ENCODE peak calls at places on chromosomes 16 and 17, in six cellular contexts. K is bronchial epithelial cell; M is ascending aorta; F is GM23248; H is CD8-positive, alpha-beta T cell; V is brain microvascular endothelial cell. T is an unnamed sample.

GRCh38 chr17:65103896-65104295 is 33.3 kb upstream of the RGS9 start:
- DNase-seq in K (peak), M (no peak), F (peak), H (no peak), V (no peak), T (no peak)

GRCh38 chr16:70553645-70554044 is 30.0 kb downstream of the SF3B3 start:
- DNase-seq in K (no peak), M (no peak), F (peak), H (no peak), V (peak), T (no peak)

GRCh38 chr16:1790611-1791255 is 2.8 kb downstream of the IGFALS start:
- DNase-seq in K (no peak), M (peak), F (no peak), H (no peak), V (no peak), T (no peak)

GRCh38 chr16:24045641-24046040 is 209.9 kb downstream of the PRKCB start:
- DNase-seq in K (no peak), M (no peak), F (no peak), H (no peak), V (no peak), T (no peak)

GRCh38 chr16:86887416-86887815 is 309.1 kb downstream of the FOXL1 start:
- DNase-seq in K (no peak), M (no peak), F (no peak), H (no peak), V (no peak), T (no peak)

GRCh38 chr17:34252138-34252889 is 2.8 kb upstream of the CCL2 start:
- DNase-seq in K (peak), M (peak), F (peak), H (no peak), V (peak), T (no peak)

GRCh38 chr17:34582901-34583245 is 3.5 kb downstream of the TMEM132E start:
- DNase-seq in K (no peak), M (no peak), F (no peak), H (no peak), V (no peak), T (no peak)

GRCh38 chr17:47727704-47728036 is 5.4 kb upstream of the TBX21 start:
- DNase-seq in K (no peak), M (no peak), F (no peak), H (no peak), V (no peak), T (no peak)

GRCh38 chr17:2563061-2563460 is 30.4 kb upstream of the PAFAH1B1 start:
- DNase-seq in K (peak), M (no peak), F (no peak), H (no peak), V (no peak), T (no peak)

GRCh38 chr16:56241596-56241995 is 50.3 kb downstream of the GNAO1 start:
- DNase-seq in K (peak), M (peak), F (no peak), H (no peak), V (no peak), T (no peak)

GRCh38 chr17:4007346-4008081 is 43.3 kb upstream of the ATP2A3 start:
- DNase-seq in K (no peak), M (peak), F (no peak), H (no peak), V (no peak), T (no peak)

GRCh38 chr16:58854392-58854791 is 120.3 kb upstream of the GOT2 start:
- DNase-seq in K (no peak), M (no peak), F (no peak), H (no peak), V (no peak), T (no peak)

GRCh38 chr16:48831081-48831722 is 221.2 kb upstream of the N4BP1 start:
- DNase-seq in K (no peak), M (no peak), F (no peak), H (no peak), V (no peak), T (no peak)

GRCh38 chr17:75159196-75160031 is 5.1 kb upstream of the JPT1 start:
- DNase-seq in K (peak), M (no peak), F (peak), H (no peak), V (peak), T (no peak)

GRCh38 chr17:35170968-35171771 is 23.0 kb downstream of the SLC35G3 start:
- DNase-seq in K (peak), M (peak), F (peak), H (peak), V (no peak), T (no peak)

GRCh38 chr17:1746975-1747543 is 4.4 kb downstream of the SERPINF2 start:
- DNase-seq in K (peak), M (no peak), F (no peak), H (no peak), V (no peak), T (no peak)

GRCh38 chr17:63345598-63345997 is 100.5 kb downstream of the CYB561 start:
- DNase-seq in K (no peak), M (no peak), F (peak), H (no peak), V (no peak), T (no peak)

GRCh38 chr16:13379266-13379665 is 477.9 kb downstream of the SHISA9 start:
- DNase-seq in K (no peak), M (no peak), F (no peak), H (no peak), V (no peak), T (no peak)

GRCh38 chr17:30443721-30444120 is 33.5 kb upstream of the GOSR1 start:
- DNase-seq in K (no peak), M (no peak), F (no peak), H (no peak), V (no peak), T (no peak)

GRCh38 chr16:3645504-3646347 is 8.8 kb upstream of the DNASE1 start:
- DNase-seq in K (no peak), M (peak), F (no peak), H (no peak), V (no peak), T (no peak)

GRCh38 chr17:9228408-9229159 is 207.3 kb downstream of the NTN1 start:
- DNase-seq in K (peak), M (no peak), F (peak), H (no peak), V (no peak), T (no peak)

GRCh38 chr17:34728771-34729310 is 149.5 kb downstream of the TMEM132E start:
- DNase-seq in K (no peak), M (no peak), F (no peak), H (no peak), V (no peak), T (no peak)

GRCh38 chr16:49592507-49593422 is 219.2 kb downstream of the C16orf78 start:
- DNase-seq in K (no peak), M (peak), F (peak), H (peak), V (no peak), T (no peak)

GRCh38 chr16:66874079-66874775 is 6.1 kb upstream of the PDP2 start:
- DNase-seq in K (no peak), M (no peak), F (peak), H (no peak), V (no peak), T (no peak)

GRCh38 chr17:44539664-44540063 is 17.6 kb upstream of the FZD2 start:
- DNase-seq in K (no peak), M (no peak), F (no peak), H (no peak), V (no peak), T (no peak)

GRCh38 chr16:84816023-84816422 is 3.8 kb upstream of the CRISPLD2 start:
- DNase-seq in K (no peak), M (no peak), F (no peak), H (no peak), V (no peak), T (no peak)

GRCh38 chr17:76273435-76273921 is 8.3 kb downstream of the UBALD2 start:
- DNase-seq in K (no peak), M (no peak), F (no peak), H (no peak), V (no peak), T (no peak)

GRCh38 chr17:56635640-56636039 is 42.1 kb downstream of the NOG start:
- DNase-seq in K (no peak), M (no peak), F (peak), H (no peak), V (no peak), T (no peak)

GRCh38 chr17:60039509-60040442 is 38.9 kb downstream of the HEATR6 start:
- DNase-seq in K (no peak), M (no peak), F (no peak), H (no peak), V (no peak), T (no peak)

GRCh38 chr16:2447920-2448583 is 11.9 kb upstream of the TEDC2 start:
- DNase-seq in K (peak), M (no peak), F (peak), H (no peak), V (peak), T (no peak)

GRCh38 chr17:41404024-41404651 is 6.7 kb upstream of the KRT31 start:
- DNase-seq in K (peak), M (peak), F (peak), H (no peak), V (peak), T (no peak)

GRCh38 chr16:88414521-88415380 is 32.0 kb downstream of the ZNF469 start:
- DNase-seq in K (no peak), M (no peak), F (no peak), H (no peak), V (no peak), T (no peak)

GRCh38 chr17:81957691-81958432 is 3.1 kb downstream of the NOTUM start:
- DNase-seq in K (no peak), M (no peak), F (no peak), H (no peak), V (no peak), T (no peak)
- H3K4me3 ChIP-seq in K (no peak), M (no peak), F (no peak), H (no peak), V (no peak), T (no peak)

GRCh38 chr17:27379863-27380533 is 76.2 kb upstream of the KSR1 start:
- DNase-seq in K (peak), M (peak), F (peak), H (no peak), V (peak), T (no peak)
- H3K4me3 ChIP-seq in K (no peak), M (peak), F (peak), H (no peak), V (peak), T (no peak)

DNA sequence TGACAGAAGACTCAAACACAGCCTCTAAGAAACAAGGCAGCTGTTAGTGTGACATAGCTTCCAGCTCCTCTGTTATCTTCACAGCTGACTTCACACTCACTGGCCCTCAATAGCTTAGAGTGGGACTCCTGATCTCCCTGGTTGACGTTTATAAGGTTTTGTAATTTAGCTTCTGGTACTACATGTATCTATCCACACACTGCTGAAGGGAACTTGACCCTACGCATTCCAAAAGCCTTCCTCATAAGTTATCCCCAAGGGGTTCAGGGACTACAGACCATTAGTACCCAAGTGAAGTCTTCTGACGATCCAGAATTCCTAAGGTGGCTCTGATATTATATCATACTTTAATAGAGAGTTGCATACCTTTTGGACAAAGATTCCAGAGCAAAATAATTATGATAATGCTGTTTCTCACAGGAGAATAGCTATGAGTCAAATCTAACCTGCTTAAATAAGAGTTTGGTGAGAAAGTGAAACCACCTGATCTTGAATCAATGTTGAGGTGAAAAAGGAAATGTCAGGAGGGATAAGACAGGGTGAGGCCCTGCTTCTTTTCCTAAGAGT is 14.5 kb downstream of the ACACA start:
- DNase-seq in K (peak), M (no peak), F (peak), H (no peak), V (peak), T (no peak)
- H3K4me3 ChIP-seq in K (no peak), M (no peak), F (no peak), H (no peak), V (no peak), T (no peak)

GRCh38 chr16:694863-695354 is 4.7 kb upstream of the WDR24 start:
- DNase-seq in K (no peak), M (no peak), F (no peak), H (no peak), V (no peak), T (no peak)
- H3K4me3 ChIP-seq in K (peak), M (peak), F (no peak), H (peak), V (no peak), T (peak)

T was measured in esophagus squamous epithelium.